ENCODE peak calls at places on chromosomes 5 and 9, in eight cellular contexts. One of them, this sample, is unnamed.
A peak's percentile ranks its signal among the peaks of the same experiment; 100 is the strongest.

GRCh38 chr5:68924490-68925145 is 169.2 kb upstream of the SLC30A5 start:
- DNase-seq in CD8-positive, alpha-beta memory T cell: no peak
- DNase-seq in endodermal cell: no peak
- DNase-seq in ascending aorta: no peak
- DNase-seq in AG04450: no peak
- DNase-seq in sigmoid colon: no peak
- DNase-seq in HCT116: no peak
- DNase-seq in CD8-positive, alpha-beta T cell: no peak
- DNase-seq in this sample: no peak

GRCh38 chr9:35645736-35646582 is 4.8 kb downstream of the SIT1 start:
- DNase-seq in CD8-positive, alpha-beta memory T cell: no peak
- DNase-seq in endodermal cell: peak; percentile 91
- DNase-seq in ascending aorta: no peak
- DNase-seq in AG04450: no peak
- DNase-seq in sigmoid colon: no peak
- DNase-seq in HCT116: peak; percentile 22
- DNase-seq in CD8-positive, alpha-beta T cell: no peak
- DNase-seq in this sample: no peak

GRCh38 chr5:165423697-165424299 is 1918.4 kb downstream of the MAT2B start:
- DNase-seq in CD8-positive, alpha-beta memory T cell: no peak
- DNase-seq in endodermal cell: no peak
- DNase-seq in ascending aorta: no peak
- DNase-seq in AG04450: no peak
- DNase-seq in sigmoid colon: no peak
- DNase-seq in HCT116: no peak
- DNase-seq in CD8-positive, alpha-beta T cell: no peak
- DNase-seq in this sample: no peak

GRCh38 chr9:4665357-4665756 is 923 bp downstream of the SPATA6L start:
- DNase-seq in CD8-positive, alpha-beta memory T cell: no peak
- DNase-seq in endodermal cell: no peak
- DNase-seq in ascending aorta: no peak
- DNase-seq in AG04450: no peak
- DNase-seq in sigmoid colon: no peak
- DNase-seq in HCT116: no peak
- DNase-seq in CD8-positive, alpha-beta T cell: no peak
- DNase-seq in this sample: no peak

GRCh38 chr9:130112244-130113151 is 58.8 kb downstream of the GPR107 start:
- DNase-seq in CD8-positive, alpha-beta memory T cell: no peak
- DNase-seq in endodermal cell: no peak
- DNase-seq in ascending aorta: no peak
- DNase-seq in AG04450: no peak
- DNase-seq in sigmoid colon: no peak
- DNase-seq in HCT116: no peak
- DNase-seq in CD8-positive, alpha-beta T cell: no peak
- DNase-seq in this sample: no peak

GRCh38 chr9:120842685-120843485 is at the start of gene PSMD5:
- DNase-seq in CD8-positive, alpha-beta memory T cell: peak; percentile 93
- DNase-seq in endodermal cell: peak; percentile 96
- DNase-seq in ascending aorta: peak; percentile 100
- DNase-seq in AG04450: peak; percentile 100
- DNase-seq in sigmoid colon: peak; percentile 100
- DNase-seq in HCT116: peak; percentile 99
- DNase-seq in CD8-positive, alpha-beta T cell: peak; percentile 95
- DNase-seq in this sample: peak; percentile 98

GRCh38 chr9:126684965-126685465 is 71.3 kb downstream of the LMX1B start:
- DNase-seq in CD8-positive, alpha-beta memory T cell: no peak
- DNase-seq in endodermal cell: no peak
- DNase-seq in ascending aorta: no peak
- DNase-seq in AG04450: no peak
- DNase-seq in sigmoid colon: no peak
- DNase-seq in HCT116: no peak
- DNase-seq in CD8-positive, alpha-beta T cell: no peak
- DNase-seq in this sample: no peak

GRCh38 chr9:110133608-110134214 is 74.2 kb downstream of the C9orf152 start:
- DNase-seq in CD8-positive, alpha-beta memory T cell: no peak
- DNase-seq in endodermal cell: no peak
- DNase-seq in ascending aorta: no peak
- DNase-seq in AG04450: no peak
- DNase-seq in sigmoid colon: no peak
- DNase-seq in HCT116: peak; percentile 47
- DNase-seq in CD8-positive, alpha-beta T cell: no peak
- DNase-seq in this sample: no peak

GRCh38 chr9:130557077-130557468 is 22.3 kb upstream of the FUBP3 start:
- DNase-seq in CD8-positive, alpha-beta memory T cell: no peak
- DNase-seq in endodermal cell: no peak
- DNase-seq in ascending aorta: no peak
- DNase-seq in AG04450: no peak
- DNase-seq in sigmoid colon: no peak
- DNase-seq in HCT116: no peak
- DNase-seq in CD8-positive, alpha-beta T cell: no peak
- DNase-seq in this sample: no peak

GRCh38 chr5:17056056-17056690 is 120.1 kb upstream of the MYO10 start:
- DNase-seq in CD8-positive, alpha-beta memory T cell: no peak
- DNase-seq in endodermal cell: peak; percentile 51
- DNase-seq in ascending aorta: no peak
- DNase-seq in AG04450: no peak
- DNase-seq in sigmoid colon: no peak
- DNase-seq in HCT116: no peak
- DNase-seq in CD8-positive, alpha-beta T cell: no peak
- DNase-seq in this sample: no peak

GRCh38 chr5:60349891-60350415 is 350.0 kb downstream of the DEPDC1B start:
- DNase-seq in CD8-positive, alpha-beta memory T cell: no peak
- DNase-seq in endodermal cell: no peak
- DNase-seq in ascending aorta: no peak
- DNase-seq in AG04450: no peak
- DNase-seq in sigmoid colon: no peak
- DNase-seq in HCT116: no peak
- DNase-seq in CD8-positive, alpha-beta T cell: no peak
- DNase-seq in this sample: no peak

GRCh38 chr5:119945696-119946095 is 316.3 kb downstream of the FAM170A start:
- DNase-seq in CD8-positive, alpha-beta memory T cell: no peak
- DNase-seq in endodermal cell: no peak
- DNase-seq in ascending aorta: no peak
- DNase-seq in AG04450: no peak
- DNase-seq in sigmoid colon: no peak
- DNase-seq in HCT116: no peak
- DNase-seq in CD8-positive, alpha-beta T cell: no peak
- DNase-seq in this sample: no peak

GRCh38 chr9:33748633-33749304 is 46.6 kb upstream of the PRSS3 start:
- DNase-seq in CD8-positive, alpha-beta memory T cell: peak; percentile 54
- DNase-seq in endodermal cell: no peak
- DNase-seq in ascending aorta: no peak
- DNase-seq in AG04450: no peak
- DNase-seq in sigmoid colon: no peak
- DNase-seq in HCT116: no peak
- DNase-seq in CD8-positive, alpha-beta T cell: peak; percentile 49
- DNase-seq in this sample: no peak

GRCh38 chr9:136623016-136623848 is 39.5 kb upstream of the EGFL7 start:
- DNase-seq in CD8-positive, alpha-beta memory T cell: no peak
- DNase-seq in endodermal cell: no peak
- DNase-seq in ascending aorta: no peak
- DNase-seq in AG04450: no peak
- DNase-seq in sigmoid colon: no peak
- DNase-seq in HCT116: no peak
- DNase-seq in CD8-positive, alpha-beta T cell: no peak
- DNase-seq in this sample: no peak

GRCh38 chr5:54217826-54218503 is 92.4 kb downstream of the ARL15 start:
- DNase-seq in CD8-positive, alpha-beta memory T cell: peak; percentile 11
- DNase-seq in endodermal cell: peak; percentile 75
- DNase-seq in ascending aorta: peak; percentile 66
- DNase-seq in AG04450: peak; percentile 60
- DNase-seq in sigmoid colon: no peak
- DNase-seq in HCT116: peak; percentile 39
- DNase-seq in CD8-positive, alpha-beta T cell: no peak
- DNase-seq in this sample: no peak

GRCh38 chr9:75238311-75238976 is 150.1 kb downstream of the OSTF1 start:
- DNase-seq in CD8-positive, alpha-beta memory T cell: peak; percentile 47
- DNase-seq in endodermal cell: peak; percentile 85
- DNase-seq in ascending aorta: no peak
- DNase-seq in AG04450: peak; percentile 15
- DNase-seq in sigmoid colon: no peak
- DNase-seq in HCT116: peak; percentile 62
- DNase-seq in CD8-positive, alpha-beta T cell: peak; percentile 27
- DNase-seq in this sample: no peak

GRCh38 chr9:77830618-77831285 is 182.6 kb upstream of the GNA14 start:
- DNase-seq in CD8-positive, alpha-beta memory T cell: no peak
- DNase-seq in endodermal cell: no peak
- DNase-seq in ascending aorta: no peak
- DNase-seq in AG04450: no peak
- DNase-seq in sigmoid colon: no peak
- DNase-seq in HCT116: no peak
- DNase-seq in CD8-positive, alpha-beta T cell: no peak
- DNase-seq in this sample: no peak

GRCh38 chr5:72291601-72292000 is 28.4 kb downstream of the MRPS27 start:
- DNase-seq in CD8-positive, alpha-beta memory T cell: no peak
- DNase-seq in endodermal cell: no peak
- DNase-seq in ascending aorta: no peak
- DNase-seq in AG04450: no peak
- DNase-seq in sigmoid colon: no peak
- DNase-seq in HCT116: no peak
- DNase-seq in CD8-positive, alpha-beta T cell: no peak
- DNase-seq in this sample: no peak

GRCh38 chr5:75712091-75712490 is 5.1 kb downstream of the POC5 start:
- DNase-seq in CD8-positive, alpha-beta memory T cell: no peak
- DNase-seq in endodermal cell: no peak
- DNase-seq in ascending aorta: no peak
- DNase-seq in AG04450: no peak
- DNase-seq in sigmoid colon: no peak
- DNase-seq in HCT116: no peak
- DNase-seq in CD8-positive, alpha-beta T cell: no peak
- DNase-seq in this sample: no peak

GRCh38 chr9:95772320-95773060 is 103.0 kb upstream of the ERCC6L2 start:
- DNase-seq in CD8-positive, alpha-beta memory T cell: peak; percentile 65
- DNase-seq in endodermal cell: peak; percentile 84
- DNase-seq in ascending aorta: no peak
- DNase-seq in AG04450: no peak
- DNase-seq in sigmoid colon: peak; percentile 93
- DNase-seq in HCT116: no peak
- DNase-seq in CD8-positive, alpha-beta T cell: no peak
- DNase-seq in this sample: no peak

DNA sequence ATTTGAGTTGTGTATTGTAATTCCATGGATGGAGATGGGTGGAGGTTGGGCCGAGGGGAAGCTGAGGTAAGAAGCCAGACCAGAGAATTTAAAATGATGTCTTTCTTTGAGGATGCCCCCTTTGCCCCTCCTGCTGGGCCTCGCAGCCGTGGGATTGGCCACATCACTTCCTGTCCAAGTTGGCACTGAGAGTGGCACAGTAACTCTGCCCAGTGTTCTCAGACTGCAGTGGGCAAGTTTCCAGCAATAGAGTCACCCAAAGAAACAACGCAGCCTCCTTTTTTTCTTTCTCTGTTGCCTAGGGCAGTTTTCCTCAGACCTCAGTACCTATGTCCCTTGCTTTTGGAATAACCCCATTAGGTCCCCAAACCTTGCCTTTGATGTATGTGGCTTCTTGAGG is 306.6 kb upstream of the DMRT1 start:
- DNase-seq in CD8-positive, alpha-beta memory T cell: no peak
- DNase-seq in endodermal cell: no peak
- DNase-seq in ascending aorta: peak; percentile 90
- DNase-seq in AG04450: no peak
- DNase-seq in sigmoid colon: peak; percentile 70
- DNase-seq in HCT116: no peak
- DNase-seq in CD8-positive, alpha-beta T cell: no peak
- DNase-seq in this sample: peak; percentile 61
- H3K27ac ChIP-seq in CD8-positive, alpha-beta memory T cell: no peak overlapping the region
- H3K27ac ChIP-seq in endodermal cell: no peak overlapping the region
- H3K27ac ChIP-seq in ascending aorta: peak overlapping the region; percentile 75
- H3K27ac ChIP-seq in AG04450: no peak overlapping the region
- H3K27ac ChIP-seq in sigmoid colon: peak overlapping the region; percentile 47
- H3K27ac ChIP-seq in HCT116: no peak overlapping the region
- H3K27ac ChIP-seq in CD8-positive, alpha-beta T cell: no peak overlapping the region
- H3K27ac ChIP-seq in this sample: peak overlapping the region; percentile 59

DNA sequence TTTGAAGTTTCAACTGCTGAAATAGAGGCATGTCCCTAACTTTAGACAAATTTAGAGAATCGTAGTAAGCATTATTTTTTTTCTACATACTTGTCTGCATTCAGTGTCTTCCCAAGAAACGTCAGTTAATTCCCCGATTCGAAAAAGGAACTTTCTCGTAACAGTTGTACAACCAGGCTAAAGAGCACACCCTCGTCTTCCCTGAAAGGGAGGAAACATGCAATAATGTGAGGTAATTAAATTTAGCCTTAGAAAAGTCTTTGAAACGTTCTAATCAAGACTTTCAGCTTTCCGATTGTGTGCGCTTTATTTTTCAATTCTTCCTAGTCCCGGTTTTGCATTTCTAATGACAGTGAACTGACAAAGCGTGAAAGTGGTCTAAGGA is 362 bp upstream of the SLC1A3 start:
- DNase-seq in CD8-positive, alpha-beta memory T cell: no peak
- DNase-seq in endodermal cell: no peak
- DNase-seq in ascending aorta: no peak
- DNase-seq in AG04450: no peak
- DNase-seq in sigmoid colon: no peak
- DNase-seq in HCT116: no peak
- DNase-seq in CD8-positive, alpha-beta T cell: no peak
- DNase-seq in this sample: no peak
- H3K27ac ChIP-seq in CD8-positive, alpha-beta memory T cell: no peak overlapping the region
- H3K27ac ChIP-seq in endodermal cell: peak overlapping the region; percentile 36
- H3K27ac ChIP-seq in ascending aorta: no peak overlapping the region
- H3K27ac ChIP-seq in AG04450: no peak overlapping the region
- H3K27ac ChIP-seq in sigmoid colon: peak overlapping the region; percentile 61
- H3K27ac ChIP-seq in HCT116: peak overlapping the region; percentile 67
- H3K27ac ChIP-seq in CD8-positive, alpha-beta T cell: no peak overlapping the region
- H3K27ac ChIP-seq in this sample: no peak overlapping the region

GRCh38 chr5:167987490-167988270 is 303.8 kb upstream of the WWC1 start:
- DNase-seq in CD8-positive, alpha-beta memory T cell: no peak
- DNase-seq in endodermal cell: peak; percentile 62
- DNase-seq in ascending aorta: no peak
- DNase-seq in AG04450: no peak
- DNase-seq in sigmoid colon: no peak
- DNase-seq in HCT116: no peak
- DNase-seq in CD8-positive, alpha-beta T cell: no peak
- DNase-seq in this sample: no peak

DNA sequence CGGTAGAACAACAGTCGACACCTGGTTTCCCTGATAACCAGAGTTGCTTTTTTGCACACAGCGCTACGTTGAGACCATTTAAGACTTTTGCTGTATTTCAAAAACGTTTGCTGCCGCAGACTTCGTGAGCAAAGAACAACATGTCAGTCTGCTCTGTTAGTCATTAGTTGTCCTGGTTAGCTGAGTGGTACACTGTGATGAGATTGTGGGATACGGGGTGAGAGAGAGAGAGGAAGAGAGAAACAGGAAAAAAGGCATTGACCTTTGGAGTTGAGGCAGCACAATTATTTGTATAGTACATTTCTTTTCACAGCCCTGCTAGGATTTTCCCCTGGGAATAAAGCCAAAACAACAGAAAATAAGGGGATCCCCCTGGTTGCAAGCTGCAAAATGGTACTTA is 306.1 kb upstream of the WWC1 start:
- DNase-seq in CD8-positive, alpha-beta memory T cell: no peak
- DNase-seq in endodermal cell: no peak
- DNase-seq in ascending aorta: no peak
- DNase-seq in AG04450: no peak
- DNase-seq in sigmoid colon: no peak
- DNase-seq in HCT116: no peak
- DNase-seq in CD8-positive, alpha-beta T cell: no peak
- DNase-seq in this sample: no peak
- H3K27ac ChIP-seq in CD8-positive, alpha-beta memory T cell: no peak overlapping the region
- H3K27ac ChIP-seq in endodermal cell: no peak overlapping the region
- H3K27ac ChIP-seq in ascending aorta: no peak overlapping the region
- H3K27ac ChIP-seq in AG04450: no peak overlapping the region
- H3K27ac ChIP-seq in sigmoid colon: no peak overlapping the region
- H3K27ac ChIP-seq in HCT116: no peak overlapping the region
- H3K27ac ChIP-seq in CD8-positive, alpha-beta T cell: no peak overlapping the region
- H3K27ac ChIP-seq in this sample: no peak overlapping the region

GRCh38 chr9:37034320-37034937 is 361 bp upstream of the PAX5 start:
- DNase-seq in CD8-positive, alpha-beta memory T cell: no peak
- DNase-seq in endodermal cell: peak; percentile 83
- DNase-seq in ascending aorta: no peak
- DNase-seq in AG04450: no peak
- DNase-seq in sigmoid colon: no peak
- DNase-seq in HCT116: no peak
- DNase-seq in CD8-positive, alpha-beta T cell: no peak
- DNase-seq in this sample: no peak
- H3K27ac ChIP-seq in CD8-positive, alpha-beta memory T cell: no peak overlapping the region
- H3K27ac ChIP-seq in endodermal cell: no peak overlapping the region
- H3K27ac ChIP-seq in ascending aorta: no peak overlapping the region
- H3K27ac ChIP-seq in AG04450: no peak overlapping the region
- H3K27ac ChIP-seq in sigmoid colon: no peak overlapping the region
- H3K27ac ChIP-seq in HCT116: no peak overlapping the region
- H3K27ac ChIP-seq in CD8-positive, alpha-beta T cell: no peak overlapping the region
- H3K27ac ChIP-seq in this sample: no peak overlapping the region